ENCODE peak calls at places on chromosome 18, in seven cellular contexts. G, S, V, N, U, I and L are unnamed samples.

GRCh38 chr18:49645836-49646235 is 84.0 kb downstream of the LIPG start:
- DNase-seq in N (peak; percentile 43), V (peak; percentile 71), S (peak; percentile 58), I (no peak), G (no peak), U (peak; percentile 35), L (no peak)

GRCh38 chr18:49668583-49669290 is 106.9 kb downstream of the LIPG start:
- DNase-seq in U (no peak), I (no peak), S (no peak), G (no peak), V (peak; percentile 66), N (no peak), L (no peak)

GRCh38 chr18:41543815-41544214 is 411.2 kb upstream of the PIK3C3 start:
- DNase-seq in G (no peak), U (no peak), S (no peak), V (no peak), I (no peak), N (no peak), L (no peak)

GRCh38 chr18:25229080-25229479 is 122.9 kb downstream of the ZNF521 start:
- DNase-seq in S (no peak), U (no peak), I (no peak), V (no peak), G (no peak), N (peak; percentile 81), L (no peak)

GRCh38 chr18:57747809-57748680 is 55.1 kb downstream of the ATP8B1 start:
- DNase-seq in U (no peak), G (no peak), I (no peak), V (no peak), S (no peak), N (no peak), L (no peak)

GRCh38 chr18:54845788-54846187 is 17.5 kb downstream of the RAB27B start:
- DNase-seq in G (no peak), N (peak; percentile 62), I (no peak), V (no peak), S (no peak), U (no peak), L (no peak)

GRCh38 chr18:57660961-57661360 is 39.3 kb upstream of the NARS1 start:
- DNase-seq in S (no peak), G (no peak), U (no peak), I (no peak), V (no peak), N (peak; percentile 91), L (no peak)

GRCh38 chr18:48843162-48843561 is 107.6 kb downstream of the SMAD7 start:
- DNase-seq in S (no peak), V (no peak), G (no peak), U (no peak), I (no peak), N (no peak), L (no peak)

GRCh38 chr18:72867721-72868665 is at the start of gene NETO1:
- DNase-seq in S (no peak), N (no peak), U (no peak), G (no peak), V (no peak), I (peak; percentile 75), L (no peak)

GRCh38 chr18:26502834-26503233 is 45.5 kb downstream of the KCTD1 start:
- DNase-seq in G (no peak), V (no peak), S (no peak), I (no peak), N (no peak), U (no peak), L (no peak)

GRCh38 chr18:23498877-23499570 is 4.3 kb upstream of the RMC1 start:
- DNase-seq in I (no peak), S (peak; percentile 71), N (peak; percentile 74), V (peak; percentile 30), U (peak; percentile 76), G (peak; percentile 59), L (peak; percentile 70)

DNA sequence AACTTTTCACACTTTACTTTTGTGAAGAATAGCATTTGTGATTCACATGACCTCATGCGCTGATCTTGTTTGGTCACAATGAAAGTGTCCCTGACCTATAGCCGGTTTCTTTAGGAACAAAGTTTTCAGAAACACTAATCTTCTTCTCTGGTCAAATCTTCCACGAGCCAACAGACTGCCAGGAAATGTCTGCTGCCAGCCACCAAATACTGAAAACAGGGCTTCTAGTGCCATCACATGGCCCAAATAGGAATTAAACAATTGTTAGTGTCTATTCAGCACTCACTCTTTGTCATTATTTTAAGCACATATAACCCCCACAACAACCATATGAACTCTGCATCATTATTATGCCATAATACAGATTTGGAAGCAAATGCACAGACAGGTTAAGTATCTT is 286.5 kb upstream of the SYT4 start:
- DNase-seq in I (no peak), V (no peak), U (peak; percentile 41), S (no peak), N (peak; percentile 6), G (no peak), L (no peak)
- TF ChIP-seq CTCF in I (peak; percentile 35), V (peak; percentile 57), U (peak; percentile 20), S (no peak), N (peak; percentile 32), G (no peak), L (no peak)

GRCh38 chr18:37449618-37450017 is 116.0 kb downstream of the CELF4 start:
- DNase-seq in V (no peak), S (no peak), N (no peak), I (no peak), G (no peak), U (no peak), L (no peak)
- H3K27ac ChIP-seq in V (no peak overlapping the region), S (no peak overlapping the region), N (no peak overlapping the region), I (no peak overlapping the region), G (no peak overlapping the region), U (no peak overlapping the region), L (no peak overlapping the region)

DNA sequence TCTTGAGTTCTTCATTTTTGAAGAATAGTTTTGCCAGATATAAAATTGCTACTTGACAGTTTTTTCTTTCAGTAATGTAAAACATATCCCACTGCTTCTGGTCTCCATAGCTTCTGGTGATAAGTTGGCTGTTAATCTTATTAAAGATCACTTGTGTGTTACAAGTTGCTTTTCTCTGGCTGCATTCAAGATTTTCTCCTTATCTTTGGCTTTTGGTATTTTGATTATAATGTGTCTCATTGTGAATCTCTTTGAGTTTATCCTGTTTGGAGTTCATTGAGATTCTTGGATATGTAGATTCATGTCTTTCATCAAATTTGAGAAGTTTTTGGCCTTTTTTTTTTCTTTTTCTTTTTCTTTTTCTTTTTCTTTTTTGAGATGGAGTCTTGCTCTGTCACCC is 20.2 kb upstream of the ADNP2 start:
- DNase-seq in V (no peak), N (no peak), S (no peak), I (no peak), U (no peak), G (no peak), L (no peak)
- H3K9me3 ChIP-seq in V (peaks cover 49% of the 10 kb centered on the region), N (peaks cover 4% of the 10 kb centered on the region), S (peaks cover 25% of the 10 kb centered on the region), I (peaks cover 51% of the 10 kb centered on the region), U (peaks cover 6% of the 10 kb centered on the region), G (peaks cover 4% of the 10 kb centered on the region), L (peaks cover 24% of the 10 kb centered on the region)

GRCh38 chr18:65257157-65257556 is 493.7 kb upstream of the CDH7 start:
- DNase-seq in N (no peak), G (no peak), S (no peak), U (no peak), I (no peak), V (no peak), L (no peak)
- TF ChIP-seq CTCF in N (no peak), G (no peak), S (no peak), U (no peak), I (no peak), V (no peak), L (no peak)

DNA sequence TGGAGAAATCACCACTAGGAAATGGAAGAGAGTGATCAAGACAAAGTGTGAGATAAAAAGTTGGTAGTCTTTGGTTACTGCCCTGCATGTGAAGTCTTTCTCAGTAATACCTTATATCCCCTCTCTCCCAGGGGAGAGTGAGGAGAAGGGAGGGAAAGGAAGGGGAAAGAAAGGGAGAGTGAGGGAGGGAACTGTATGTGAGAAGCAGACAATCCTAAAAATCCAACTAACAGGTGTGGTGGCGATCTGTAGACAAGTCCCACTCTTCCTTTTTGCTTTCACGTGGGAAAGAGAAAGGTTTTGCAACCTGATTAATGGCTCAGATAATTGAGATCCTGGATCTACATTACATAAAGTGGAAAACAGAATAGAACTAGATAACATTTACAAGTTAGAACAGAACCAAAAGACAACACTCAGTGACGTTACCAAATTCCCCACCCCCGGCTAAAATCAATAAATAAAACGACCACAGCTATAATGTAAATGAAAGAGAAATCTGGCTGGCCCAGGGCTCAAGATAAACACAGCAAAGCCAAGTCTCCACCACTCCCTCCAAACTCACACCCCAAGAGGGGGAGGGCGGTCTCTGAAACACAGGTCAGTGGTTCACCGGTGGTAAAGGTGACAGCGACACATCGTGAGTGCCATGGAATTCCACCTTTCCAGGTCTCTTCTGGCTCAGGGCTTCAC is 10.0 kb upstream of the APCDD1 start:
- DNase-seq in I (no peak), N (peak; percentile 55), S (no peak), U (peak; percentile 31), V (no peak), G (no peak), L (no peak)
- H3K27ac ChIP-seq in I (no peak overlapping the region), N (no peak overlapping the region), S (no peak overlapping the region), U (no peak overlapping the region), V (no peak overlapping the region), G (no peak overlapping the region), L (no peak overlapping the region)

DNA sequence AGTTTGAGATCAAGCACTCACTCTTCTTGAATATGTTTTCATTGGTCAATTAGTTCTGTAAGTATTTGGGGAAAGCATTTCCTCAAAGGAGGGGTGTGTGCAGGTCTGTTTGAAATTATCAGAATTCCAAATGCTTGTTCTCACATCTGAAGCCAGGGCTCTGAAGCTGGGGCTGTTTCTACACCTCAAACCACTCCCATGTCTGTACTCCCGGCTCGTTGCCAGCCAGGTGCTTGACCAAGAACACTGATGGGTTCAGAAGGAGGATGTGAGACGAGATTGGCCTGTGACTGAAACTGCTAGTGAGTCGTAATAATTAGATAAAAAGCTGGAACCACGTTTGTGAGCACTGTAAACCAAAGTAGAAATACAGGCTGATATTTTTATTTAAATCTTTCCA is 356.5 kb upstream of the SALL3 start:
- DNase-seq in N (no peak), S (no peak), G (no peak), U (no peak), V (no peak), I (no peak), L (no peak)
- H3K9me3 ChIP-seq in N (peaks cover 55% of the 10 kb centered on the region), S (no peaks in the 10 kb centered on the region), G (peaks cover 3% of the 10 kb centered on the region), U (no peaks in the 10 kb centered on the region), V (no peaks in the 10 kb centered on the region), I (peaks cover under 1% of the 10 kb centered on the region), L (no peaks in the 10 kb centered on the region)